ENCODE peak calls at places on chromosome 21, in six cellular contexts. One of them, this sample, is unnamed.

GRCh38 chr21:43956019-43956666 is 56.0 kb upstream of the TRAPPC10 start:
- DNase-seq in aorta: no peak
- DNase-seq in HL-60: no peak
- DNase-seq in sigmoid colon: no peak
- DNase-seq in tibial nerve: no peak
- DNase-seq in PC-3: no peak
- DNase-seq in this sample: no peak

GRCh38 chr21:43959231-43960041 is 52.7 kb upstream of the TRAPPC10 start:
- DNase-seq in aorta: no peak
- DNase-seq in HL-60: no peak
- DNase-seq in sigmoid colon: no peak
- DNase-seq in tibial nerve: no peak
- DNase-seq in PC-3: no peak
- DNase-seq in this sample: no peak

GRCh38 chr21:18164933-18165332 is 79.7 kb upstream of the CHODL start:
- DNase-seq in aorta: no peak
- DNase-seq in HL-60: no peak
- DNase-seq in sigmoid colon: no peak
- DNase-seq in tibial nerve: no peak
- DNase-seq in PC-3: peak; percentile 2
- DNase-seq in this sample: no peak

GRCh38 chr21:26127918-26128317 is 42.7 kb downstream of the APP start:
- DNase-seq in aorta: no peak
- DNase-seq in HL-60: no peak
- DNase-seq in sigmoid colon: no peak
- DNase-seq in tibial nerve: no peak
- DNase-seq in PC-3: peak; percentile 46
- DNase-seq in this sample: no peak

GRCh38 chr21:25561668-25562641 is 45.3 kb downstream of the MRPL39 start:
- DNase-seq in aorta: peak; percentile 81
- DNase-seq in HL-60: peak; percentile 75
- DNase-seq in sigmoid colon: peak; percentile 73
- DNase-seq in tibial nerve: peak; percentile 20
- DNase-seq in PC-3: no peak
- DNase-seq in this sample: peak; percentile 82

GRCh38 chr21:25323356-25323949 is 283.8 kb downstream of the MRPL39 start:
- DNase-seq in aorta: no peak
- DNase-seq in HL-60: no peak
- DNase-seq in sigmoid colon: no peak
- DNase-seq in tibial nerve: no peak
- DNase-seq in PC-3: no peak
- DNase-seq in this sample: no peak

GRCh38 chr21:16002872-16003466 is 273.2 kb downstream of the USP25 start:
- DNase-seq in aorta: no peak
- DNase-seq in HL-60: no peak
- DNase-seq in sigmoid colon: no peak
- DNase-seq in tibial nerve: no peak
- DNase-seq in PC-3: peak; percentile 58
- DNase-seq in this sample: no peak

GRCh38 chr21:37921091-37921490 is 4.8 kb upstream of the KCNJ6 start:
- DNase-seq in aorta: no peak
- DNase-seq in HL-60: no peak
- DNase-seq in sigmoid colon: no peak
- DNase-seq in tibial nerve: no peak
- DNase-seq in PC-3: peak; percentile 25
- DNase-seq in this sample: no peak

GRCh38 chr21:25790122-25790951 is 55.6 kb downstream of the GABPA start:
- DNase-seq in aorta: no peak
- DNase-seq in HL-60: peak; percentile 39
- DNase-seq in sigmoid colon: no peak
- DNase-seq in tibial nerve: peak; percentile 5
- DNase-seq in PC-3: peak; percentile 58
- DNase-seq in this sample: no peak

GRCh38 chr21:22200378-22201092 is 1202.3 kb downstream of the NCAM2 start:
- DNase-seq in aorta: no peak
- DNase-seq in HL-60: no peak
- DNase-seq in sigmoid colon: no peak
- DNase-seq in tibial nerve: no peak
- DNase-seq in PC-3: peak; percentile 40
- DNase-seq in this sample: no peak

GRCh38 chr21:38240121-38240520 is 16.7 kb upstream of the KCNJ15 start:
- DNase-seq in aorta: no peak
- DNase-seq in HL-60: no peak
- DNase-seq in sigmoid colon: no peak
- DNase-seq in tibial nerve: no peak
- DNase-seq in PC-3: no peak
- DNase-seq in this sample: no peak

GRCh38 chr21:26794597-26795397 is 50.4 kb downstream of the ADAMTS1 start:
- DNase-seq in aorta: no peak
- DNase-seq in HL-60: no peak
- DNase-seq in sigmoid colon: no peak
- DNase-seq in tibial nerve: no peak
- DNase-seq in PC-3: no peak
- DNase-seq in this sample: no peak

GRCh38 chr21:37605006-37605405 is 238.4 kb downstream of the DYRK1A start:
- DNase-seq in aorta: no peak
- DNase-seq in HL-60: no peak
- DNase-seq in sigmoid colon: no peak
- DNase-seq in tibial nerve: no peak
- DNase-seq in PC-3: no peak
- DNase-seq in this sample: no peak

GRCh38 chr21:38325761-38326420 is 69.1 kb downstream of the KCNJ15 start:
- DNase-seq in aorta: no peak
- DNase-seq in HL-60: no peak
- DNase-seq in sigmoid colon: no peak
- DNase-seq in tibial nerve: no peak
- DNase-seq in PC-3: no peak
- DNase-seq in this sample: no peak

GRCh38 chr21:45431781-45432572 is 27.0 kb downstream of the COL18A1 start:
- DNase-seq in aorta: no peak
- DNase-seq in HL-60: no peak
- DNase-seq in sigmoid colon: no peak
- DNase-seq in tibial nerve: no peak
- DNase-seq in PC-3: no peak
- DNase-seq in this sample: no peak
- H3K27ac ChIP-seq in aorta: peak overlapping the region; percentile 50
- H3K27ac ChIP-seq in HL-60: no peak overlapping the region
- H3K27ac ChIP-seq in sigmoid colon: peak overlapping the region; percentile 65
- H3K27ac ChIP-seq in tibial nerve: peak overlapping the region; percentile 67
- H3K27ac ChIP-seq in PC-3: no peak overlapping the region
- H3K27ac ChIP-seq in this sample: peak overlapping the region; percentile 63

GRCh38 chr21:45377325-45377709 is 27.6 kb upstream of the COL18A1 start:
- DNase-seq in aorta: no peak
- DNase-seq in HL-60: no peak
- DNase-seq in sigmoid colon: no peak
- DNase-seq in tibial nerve: no peak
- DNase-seq in PC-3: no peak
- DNase-seq in this sample: no peak
- H3K4me3 ChIP-seq in aorta: no peak overlapping the region
- H3K4me3 ChIP-seq in HL-60: no peak overlapping the region
- H3K4me3 ChIP-seq in sigmoid colon: no peak overlapping the region
- H3K4me3 ChIP-seq in tibial nerve: no peak overlapping the region
- H3K4me3 ChIP-seq in PC-3: no peak overlapping the region
- H3K4me3 ChIP-seq in this sample: no peak overlapping the region

DNA sequence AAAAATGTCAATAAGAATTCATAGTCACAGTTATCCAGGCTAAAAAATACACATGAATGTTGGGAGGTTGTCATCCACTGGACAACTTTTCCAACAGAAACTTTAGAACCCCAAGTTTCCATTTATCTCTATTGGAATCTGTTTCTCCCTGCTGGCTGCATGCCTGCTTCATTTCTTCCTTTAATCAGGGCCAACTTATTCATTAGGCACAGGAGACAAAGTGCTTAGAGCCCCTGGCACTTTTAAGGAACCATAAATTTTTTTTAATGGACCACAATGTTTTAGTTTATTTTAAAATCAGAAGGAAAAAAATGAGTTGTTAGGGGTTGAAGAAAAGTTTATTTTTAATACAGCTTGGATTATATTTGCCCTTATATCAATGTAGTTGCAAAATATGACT is 26.7 kb upstream of the C2CD2 start:
- DNase-seq in aorta: no peak
- DNase-seq in HL-60: no peak
- DNase-seq in sigmoid colon: no peak
- DNase-seq in tibial nerve: no peak
- DNase-seq in PC-3: no peak
- DNase-seq in this sample: no peak
- H3K27ac ChIP-seq in aorta: no peak overlapping the region
- H3K27ac ChIP-seq in HL-60: no peak overlapping the region
- H3K27ac ChIP-seq in sigmoid colon: no peak overlapping the region
- H3K27ac ChIP-seq in tibial nerve: no peak overlapping the region
- H3K27ac ChIP-seq in PC-3: no peak overlapping the region
- H3K27ac ChIP-seq in this sample: no peak overlapping the region

DNA sequence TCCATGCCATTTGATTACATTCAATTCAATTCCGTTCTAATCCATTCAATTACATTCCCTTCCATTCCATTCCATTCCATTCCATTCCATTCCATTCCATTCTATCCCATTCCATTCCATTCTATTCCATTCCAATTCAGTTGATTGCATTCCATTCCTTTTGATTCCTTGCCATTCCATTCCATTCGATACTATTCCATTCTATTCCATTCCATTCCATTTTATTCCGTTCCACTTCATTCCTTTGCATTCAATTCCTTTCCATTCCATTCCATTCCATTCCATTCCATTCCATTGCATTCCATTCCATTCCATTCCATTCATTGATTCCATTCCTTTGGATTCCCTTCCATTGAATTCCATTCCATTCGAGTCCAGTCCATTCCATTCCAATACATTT is 2574.0 kb upstream of the TPTE start:
- DNase-seq in aorta: no peak
- DNase-seq in HL-60: no peak
- DNase-seq in sigmoid colon: no peak
- DNase-seq in tibial nerve: no peak
- DNase-seq in PC-3: no peak
- DNase-seq in this sample: no peak
- H3K4me3 ChIP-seq in aorta: no peak overlapping the region
- H3K4me3 ChIP-seq in HL-60: no peak overlapping the region
- H3K4me3 ChIP-seq in sigmoid colon: no peak overlapping the region
- H3K4me3 ChIP-seq in tibial nerve: no peak overlapping the region
- H3K4me3 ChIP-seq in PC-3: no peak overlapping the region
- H3K4me3 ChIP-seq in this sample: no peak overlapping the region

GRCh38 chr21:45456836-45457160 is 51.8 kb downstream of the COL18A1 start:
- DNase-seq in aorta: peak; percentile 45
- DNase-seq in HL-60: no peak
- DNase-seq in sigmoid colon: peak; percentile 58
- DNase-seq in tibial nerve: no peak
- DNase-seq in PC-3: no peak
- DNase-seq in this sample: peak; percentile 56

GRCh38 chr21:45454924-45455315 is 50.0 kb downstream of the COL18A1 start:
- DNase-seq in aorta: peak; percentile 52
- DNase-seq in HL-60: no peak
- DNase-seq in sigmoid colon: no peak
- DNase-seq in tibial nerve: no peak
- DNase-seq in PC-3: no peak
- DNase-seq in this sample: no peak

GRCh38 chr21:45454081-45454923 is 49.3 kb downstream of the COL18A1 start:
- DNase-seq in aorta: peak; percentile 45
- DNase-seq in HL-60: no peak
- DNase-seq in sigmoid colon: no peak
- DNase-seq in tibial nerve: no peak
- DNase-seq in PC-3: no peak
- DNase-seq in this sample: peak; percentile 80

GRCh38 chr21:45456014-45456835 is 51.3 kb downstream of the COL18A1 start:
- DNase-seq in aorta: peak; percentile 59
- DNase-seq in HL-60: no peak
- DNase-seq in sigmoid colon: peak; percentile 61
- DNase-seq in tibial nerve: no peak
- DNase-seq in PC-3: no peak
- DNase-seq in this sample: peak; percentile 71

GRCh38 chr21:45455321-45456013 is 50.5 kb downstream of the COL18A1 start:
- DNase-seq in aorta: peak; percentile 77
- DNase-seq in HL-60: peak; percentile 23
- DNase-seq in sigmoid colon: no peak
- DNase-seq in tibial nerve: no peak
- DNase-seq in PC-3: peak; percentile 69
- DNase-seq in this sample: peak; percentile 88
- H3K27ac ChIP-seq in aorta: peak overlapping the region; percentile 32
- H3K27ac ChIP-seq in HL-60: no peak overlapping the region
- H3K27ac ChIP-seq in sigmoid colon: peak overlapping the region; percentile 66
- H3K27ac ChIP-seq in tibial nerve: peak overlapping the region; percentile 63
- H3K27ac ChIP-seq in PC-3: peak overlapping the region; percentile 22
- H3K27ac ChIP-seq in this sample: peak overlapping the region; percentile 30

DNA sequence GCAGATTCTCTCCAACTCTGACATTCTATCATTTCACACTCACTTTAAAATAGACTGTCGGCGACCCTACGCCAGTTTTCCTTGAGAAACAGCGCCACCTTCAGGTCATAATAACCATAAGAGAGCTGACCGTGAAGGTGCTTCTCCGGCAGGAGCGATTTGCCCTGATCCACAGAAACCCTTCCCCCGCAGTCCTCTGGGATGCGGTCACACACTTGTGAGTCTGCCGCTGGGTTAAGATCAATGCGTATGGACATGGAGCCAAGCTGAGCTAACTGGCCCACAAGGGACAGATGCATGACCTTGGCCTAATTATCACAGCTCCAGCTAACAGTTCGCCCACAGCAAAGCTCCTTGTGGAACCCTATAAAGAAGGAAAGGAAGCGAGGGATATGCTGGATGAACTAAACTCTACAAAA is 32.8 kb upstream of the IFNAR2 start:
- DNase-seq in aorta: peak; percentile 60
- DNase-seq in HL-60: peak; percentile 67
- DNase-seq in sigmoid colon: peak; percentile 78
- DNase-seq in tibial nerve: peak; percentile 79
- DNase-seq in PC-3: peak; percentile 87
- DNase-seq in this sample: no peak
- H3K4me3 ChIP-seq in aorta: no peak overlapping the region
- H3K4me3 ChIP-seq in HL-60: no peak overlapping the region
- H3K4me3 ChIP-seq in sigmoid colon: no peak overlapping the region
- H3K4me3 ChIP-seq in tibial nerve: no peak overlapping the region
- H3K4me3 ChIP-seq in PC-3: no peak overlapping the region
- H3K4me3 ChIP-seq in this sample: no peak overlapping the region

GRCh38 chr21:46110499-46111192 is 12.7 kb downstream of the COL6A2 start:
- DNase-seq in aorta: peak; percentile 72
- DNase-seq in HL-60: no peak
- DNase-seq in sigmoid colon: peak; percentile 95
- DNase-seq in tibial nerve: peak; percentile 7
- DNase-seq in PC-3: no peak
- DNase-seq in this sample: peak; percentile 39
- H3K27ac ChIP-seq in aorta: peak overlapping the region; percentile 35
- H3K27ac ChIP-seq in HL-60: no peak overlapping the region
- H3K27ac ChIP-seq in sigmoid colon: peak overlapping the region; percentile 74
- H3K27ac ChIP-seq in tibial nerve: no peak overlapping the region
- H3K27ac ChIP-seq in PC-3: no peak overlapping the region
- H3K27ac ChIP-seq in this sample: no peak overlapping the region

GRCh38 chr21:35565204-35565611 is 495.1 kb downstream of the SETD4 start:
- DNase-seq in aorta: peak; percentile 89
- DNase-seq in HL-60: no peak
- DNase-seq in sigmoid colon: no peak
- DNase-seq in tibial nerve: peak; percentile 21
- DNase-seq in PC-3: peak; percentile 93
- DNase-seq in this sample: peak; percentile 82
- H3K4me3 ChIP-seq in aorta: no peak overlapping the region
- H3K4me3 ChIP-seq in HL-60: no peak overlapping the region
- H3K4me3 ChIP-seq in sigmoid colon: no peak overlapping the region
- H3K4me3 ChIP-seq in tibial nerve: no peak overlapping the region
- H3K4me3 ChIP-seq in PC-3: no peak overlapping the region
- H3K4me3 ChIP-seq in this sample: no peak overlapping the region

GRCh38 chr21:31879911-31880310 is 7.1 kb downstream of the HUNK start:
- DNase-seq in aorta: no peak
- DNase-seq in HL-60: no peak
- DNase-seq in sigmoid colon: no peak
- DNase-seq in tibial nerve: no peak
- DNase-seq in PC-3: no peak
- DNase-seq in this sample: no peak
- H3K27ac ChIP-seq in aorta: no peak overlapping the region
- H3K27ac ChIP-seq in HL-60: no peak overlapping the region
- H3K27ac ChIP-seq in sigmoid colon: no peak overlapping the region
- H3K27ac ChIP-seq in tibial nerve: no peak overlapping the region
- H3K27ac ChIP-seq in PC-3: no peak overlapping the region
- H3K27ac ChIP-seq in this sample: no peak overlapping the region

This sample was measured in kidney.